ENCODE peak calls at places on chromosome 5, in eight cellular contexts. I, J, X, P, W, K, R and C are unnamed samples.

GRCh38 chr5:51518607-51519006 is 135.4 kb downstream of the ISL1 start:
- DNase-seq in I (peak), J (no peak), X (no peak), P (no peak), W (no peak), K (no peak), R (no peak), C (no peak)

GRCh38 chr5:36874465-36874864 is 2.1 kb upstream of the NIPBL start:
- DNase-seq in I (peak), J (no peak), X (peak), P (no peak), W (no peak), K (no peak), R (no peak), C (no peak)

GRCh38 chr5:7518947-7519560 is 123.1 kb downstream of the ADCY2 start:
- DNase-seq in I (peak), J (no peak), X (no peak), P (no peak), W (no peak), K (peak), R (no peak), C (no peak)

GRCh38 chr5:95543017-95543705 is 11.6 kb downstream of the SKIC3 start:
- DNase-seq in I (no peak), J (no peak), X (no peak), P (no peak), W (no peak), K (no peak), R (no peak), C (no peak)

GRCh38 chr5:37696190-37697021 is 143.4 kb downstream of the GDNF start:
- DNase-seq in I (no peak), J (no peak), X (no peak), P (no peak), W (no peak), K (no peak), R (peak), C (no peak)

GRCh38 chr5:157538311-157538710 is 37.3 kb downstream of the ADAM19 start:
- DNase-seq in I (no peak), J (no peak), X (no peak), P (no peak), W (no peak), K (no peak), R (no peak), C (no peak)

GRCh38 chr5:163861670-163862069 is 356.3 kb downstream of the MAT2B start:
- DNase-seq in I (no peak), J (no peak), X (no peak), P (no peak), W (no peak), K (no peak), R (no peak), C (no peak)

GRCh38 chr5:172417983-172418630 is 36.2 kb downstream of the SH3PXD2B start:
- DNase-seq in I (no peak), J (peak), X (peak), P (peak), W (no peak), K (peak), R (peak), C (no peak)

GRCh38 chr5:173394701-173395100 is 66.5 kb upstream of the STC2 start:
- DNase-seq in I (no peak), J (no peak), X (no peak), P (no peak), W (no peak), K (no peak), R (peak), C (no peak)

GRCh38 chr5:169592937-169593650 is 9.5 kb downstream of the SPDL1 start:
- DNase-seq in I (no peak), J (no peak), X (no peak), P (no peak), W (no peak), K (no peak), R (no peak), C (no peak)

GRCh38 chr5:4862500-4862899 is 277.6 kb upstream of the ADAMTS16 start:
- DNase-seq in I (peak), J (no peak), X (peak), P (no peak), W (no peak), K (peak), R (peak), C (peak)